ENCODE peak calls at places on chromosomes 11 and 22, in seven cellular contexts. O is left lung, N is kidney, C is IMR-90, X is ascending aorta, Y is mammary epithelial cell, V is left ventricle myocardium inferior. J is an unnamed sample. For H3K9me3, the result is how much of the 10 kb centered on the place peaks cover.

GRCh38 chr11:35404397-35404775 is 15.0 kb downstream of the SLC1A2 start:
- DNase-seq in C (peak), O (no peak), Y (peak), V (no peak), X (no peak), N (no peak), J (no peak)

GRCh38 chr11:64996710-64997380 is at the start of gene BATF2:
- DNase-seq in V (peak), O (peak), C (peak), N (peak), X (peak), Y (peak), J (no peak)

GRCh38 chr11:82756765-82757650 is 23.3 kb upstream of the FAM181B start:
- DNase-seq in C (no peak), N (no peak), X (no peak), O (no peak), Y (no peak), V (no peak), J (no peak)

GRCh38 chr11:8732748-8733241 is 50.2 kb downstream of the RPL27A start:
- DNase-seq in V (peak), X (peak), N (peak), Y (peak), O (peak), C (peak), J (no peak)

GRCh38 chr11:121235057-121235456 is 57.5 kb upstream of the SC5D start:
- DNase-seq in O (no peak), Y (no peak), X (no peak), N (no peak), V (no peak), C (no peak), J (no peak)

GRCh38 chr11:62138630-62139425 is 15.0 kb downstream of the INCENP start:
- DNase-seq in Y (no peak), X (no peak), O (no peak), N (no peak), V (no peak), C (no peak), J (no peak)

GRCh38 chr22:20433191-20433590 is 4.4 kb downstream of the SCARF2 start:
- DNase-seq in C (no peak), N (peak), Y (no peak), V (no peak), O (no peak), X (no peak), J (no peak)

GRCh38 chr11:126310229-126310991 is 6.5 kb downstream of the DCPS start:
- DNase-seq in X (no peak), N (peak), O (peak), V (peak), C (peak), Y (peak), J (peak)

GRCh38 chr11:12845739-12846358 is 163.3 kb upstream of the RASSF10 start:
- DNase-seq in N (no peak), O (no peak), X (no peak), Y (no peak), V (peak), C (peak), J (no peak)

GRCh38 chr11:44332665-44333064 is 22.7 kb upstream of the ALX4 start:
- DNase-seq in N (no peak), V (no peak), X (no peak), O (no peak), Y (no peak), C (no peak), J (no peak)

GRCh38 chr11:1222491-1223345 is at the start of gene MUC5B:
- DNase-seq in N (peak), Y (no peak), V (no peak), C (no peak), O (peak), X (no peak), J (peak)

GRCh38 chr11:8247312-8247711 is 16.4 kb downstream of the LMO1 start:
- DNase-seq in O (no peak), N (peak), V (no peak), X (no peak), Y (no peak), C (no peak), J (no peak)

GRCh38 chr22:28424427-28425080 is 255.1 kb downstream of the TTC28 start:
- DNase-seq in N (no peak), V (no peak), C (peak), Y (no peak), X (no peak), O (no peak), J (no peak)

GRCh38 chr11:72243173-72243566 is 806 bp downstream of the PHOX2A start:
- DNase-seq in Y (no peak), C (no peak), X (no peak), N (no peak), V (no peak), O (no peak), J (no peak)

GRCh38 chr11:111512296-111513239 is at the start of gene BTG4:
- DNase-seq in X (no peak), Y (no peak), C (no peak), V (no peak), N (peak), O (peak), J (no peak)

GRCh38 chr11:67270256-67271211 is 4.3 kb downstream of the GRK2 start:
- DNase-seq in V (no peak), X (no peak), O (peak), Y (no peak), C (no peak), N (peak), J (no peak)

GRCh38 chr11:68106165-68106940 is 14.8 kb downstream of the CHKA start:
- DNase-seq in N (no peak), V (no peak), C (no peak), X (no peak), Y (peak), O (no peak), J (no peak)

GRCh38 chr11:62054484-62055121 is 69.2 kb upstream of the INCENP start:
- DNase-seq in V (no peak), X (no peak), O (no peak), Y (peak), C (peak), N (no peak), J (no peak)

GRCh38 chr11:43172477-43172876 is 139.3 kb upstream of the API5 start:
- DNase-seq in X (no peak), O (no peak), N (no peak), C (no peak), V (no peak), Y (no peak), J (no peak)

GRCh38 chr11:111063711-111064110 is 181.8 kb upstream of the POU2AF2 start:
- DNase-seq in C (peak), Y (peak), O (no peak), X (no peak), N (no peak), V (no peak), J (no peak)

DNA sequence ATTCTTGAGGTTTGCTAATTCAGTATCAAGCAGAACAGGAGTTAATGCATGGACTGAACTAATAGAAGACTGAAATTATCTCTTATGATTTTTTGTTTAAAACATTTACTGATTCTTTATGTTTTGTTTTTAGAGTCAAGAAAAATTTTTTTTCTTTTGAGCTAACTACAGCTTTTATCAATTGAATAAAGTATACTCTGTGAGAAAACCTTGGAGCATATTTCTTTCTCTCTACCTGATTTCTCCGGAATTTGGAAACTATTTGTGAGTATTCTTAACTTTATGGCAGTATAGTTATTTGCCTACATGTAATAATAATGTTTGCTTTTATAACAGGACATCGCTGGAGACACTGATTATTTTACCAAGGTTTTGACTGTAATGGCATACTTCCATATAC is 18.1 kb upstream of the CRTAM start:
- DNase-seq in V (no peak), X (no peak), C (no peak), Y (no peak), N (no peak), O (no peak), J (no peak)
- H3K9me3 ChIP-seq in V (under half), X (under half), C (under half), Y (under half), N (under half), O (under half), J (under half)

DNA sequence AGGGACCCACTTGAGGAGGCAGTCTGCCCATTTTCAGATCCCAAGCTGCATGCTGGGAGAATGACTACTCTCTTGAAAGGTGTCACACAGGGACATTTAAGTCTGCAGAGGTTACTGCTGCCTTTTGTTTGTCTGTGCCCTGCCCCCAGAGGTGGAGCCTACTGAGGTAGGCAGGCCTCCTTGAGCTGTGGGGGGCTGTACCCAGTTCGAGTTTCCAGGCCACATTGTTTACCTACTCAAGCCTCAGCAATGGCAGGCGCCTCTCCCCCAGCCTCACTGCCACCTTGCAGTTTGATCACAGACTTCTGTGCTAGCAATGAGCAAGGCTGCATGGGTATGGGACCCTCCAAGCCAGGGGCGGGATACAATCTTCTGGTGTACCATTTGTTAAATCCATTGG is 126.0 kb downstream of the OR4A5 start:
- DNase-seq in O (peak), V (no peak), Y (no peak), C (no peak), N (no peak), X (no peak), J (no peak)
- H3K9me3 ChIP-seq in O (under half), V (half or more), Y (under half), C (under half), N (under half), X (under half), J (under half)

GRCh38 chr11:41826129-41826528 is 366.7 kb upstream of the LRRC4C start:
- DNase-seq in C (no peak), N (peak), V (no peak), Y (no peak), O (no peak), X (no peak), J (no peak)
- H3K9me3 ChIP-seq in C (under half), N (under half), V (under half), Y (under half), O (under half), X (under half), J (under half)

GRCh38 chr11:30018443-30018842 is 1.6 kb upstream of the KCNA4 start:
- DNase-seq in X (no peak), N (peak), Y (no peak), V (no peak), C (no peak), O (peak), J (no peak)
- H3K9me3 ChIP-seq in X (under half), N (under half), Y (under half), V (under half), C (under half), O (under half), J (under half)

GRCh38 chr22:47423266-47423665 is 660.8 kb downstream of the TBC1D22A start:
- DNase-seq in V (no peak), O (no peak), Y (no peak), X (no peak), C (no peak), N (no peak), J (no peak)
- H3K9me3 ChIP-seq in V (under half), O (under half), Y (under half), X (under half), C (under half), N (under half), J (under half)

GRCh38 chr22:48869788-48870187 is 957.9 kb downstream of the BRD1 start:
- DNase-seq in N (no peak), O (no peak), V (no peak), Y (no peak), X (no peak), C (no peak), J (no peak)
- H3K9me3 ChIP-seq in N (under half), O (under half), V (under half), Y (half or more), X (under half), C (under half), J (under half)

GRCh38 chr11:6298605-6299004 is 21.7 kb downstream of the CAVIN3 start:
- DNase-seq in V (peak), X (no peak), O (peak), Y (peak), N (no peak), C (no peak), J (no peak)

GRCh38 chr11:6300325-6300724 is 20.0 kb downstream of the CAVIN3 start:
- DNase-seq in C (peak), V (no peak), N (no peak), O (no peak), Y (no peak), X (no peak), J (no peak)

GRCh38 chr11:6303657-6304056 is 16.6 kb downstream of the CAVIN3 start:
- DNase-seq in N (no peak), X (no peak), Y (no peak), O (no peak), V (no peak), C (no peak), J (no peak)

GRCh38 chr11:6301096-6301495 is 19.2 kb downstream of the CAVIN3 start:
- DNase-seq in Y (no peak), C (no peak), V (no peak), X (no peak), N (no peak), O (no peak), J (no peak)

GRCh38 chr11:6297831-6298230 is 22.5 kb downstream of the CAVIN3 start:
- DNase-seq in C (no peak), O (no peak), N (no peak), V (no peak), X (no peak), Y (no peak), J (no peak)
- H3K9me3 ChIP-seq in C (under half), O (under half), N (under half), V (under half), X (under half), Y (under half), J (under half)